ENCODE peak calls at places on chromosomes 6 and 20, in seven cellular contexts. N is iPS-NIHi11, F is ecto neural progenitor cell, L is T-cell, S is hypothalamus, I is upper lobe of right lung, M is activated gamma-delta T cell treated with Interleukin-2 at 50 U/mL for 16 hours. Q is an unnamed sample.
A peak's percentile ranks its signal among the peaks of the same experiment; 100 is the strongest.

GRCh38 chr6:134689177-134689576 is 260.7 kb downstream of the ALDH8A1 start:
- DNase-seq in N (no peak), F (no peak), L (no peak), S (peak; percentile 71), I (no peak), M (no peak), Q (no peak)

GRCh38 chr6:130967502-130968469 is 95.3 kb downstream of the EPB41L2 start:
- DNase-seq in N (no peak), F (no peak), L (no peak), S (no peak), I (no peak), M (no peak), Q (no peak)

GRCh38 chr20:45781391-45781931 is 10.2 kb downstream of the WFDC3 start:
- DNase-seq in N (no peak), F (no peak), L (no peak), S (no peak), I (no peak), M (no peak), Q (no peak)

GRCh38 chr6:18792832-18793231 is 405.7 kb downstream of the RNF144B start:
- DNase-seq in N (no peak), F (no peak), L (no peak), S (no peak), I (no peak), M (no peak), Q (no peak)

GRCh38 chr6:169158182-169158573 is 95.5 kb downstream of the THBS2 start:
- DNase-seq in N (no peak), F (no peak), L (no peak), S (peak; percentile 40), I (peak; percentile 67), M (no peak), Q (no peak)

GRCh38 chr6:42394151-42394550 is 57.6 kb downstream of the TRERF1 start:
- DNase-seq in N (no peak), F (no peak), L (no peak), S (no peak), I (no peak), M (no peak), Q (peak; percentile 36)

GRCh38 chr20:34311118-34312023 is 8.2 kb upstream of the AHCY start:
- DNase-seq in N (peak; percentile 56), F (peak; percentile 83), L (no peak), S (no peak), I (no peak), M (no peak), Q (peak; percentile 84)

GRCh38 chr6:63685453-63686379 is 50.1 kb downstream of the PHF3 start:
- DNase-seq in N (no peak), F (no peak), L (no peak), S (no peak), I (no peak), M (no peak), Q (no peak)

GRCh38 chr20:46307139-46307998 is 929 bp downstream of the CDH22 start:
- DNase-seq in N (peak; percentile 93), F (peak; percentile 83), L (peak; percentile 74), S (peak; percentile 41), I (peak; percentile 82), M (peak; percentile 69), Q (peak; percentile 68)

GRCh38 chr20:48339147-48339985 is 488.4 kb downstream of the PREX1 start:
- DNase-seq in N (no peak), F (no peak), L (no peak), S (no peak), I (no peak), M (no peak), Q (no peak)

GRCh38 chr6:134363323-134364039 is 45.6 kb upstream of the SGK1 start:
- DNase-seq in N (no peak), F (no peak), L (no peak), S (no peak), I (no peak), M (no peak), Q (peak; percentile 63)

GRCh38 chr6:26195924-26196845 is 109.0 kb downstream of the HFE start:
- DNase-seq in N (no peak), F (no peak), L (peak; percentile 23), S (no peak), I (no peak), M (no peak), Q (peak; percentile 68)

GRCh38 chr6:30483677-30484279 is 5.5 kb upstream of the HLA-E start:
- DNase-seq in N (peak; percentile 17), F (no peak), L (no peak), S (no peak), I (no peak), M (peak; percentile 42), Q (peak; percentile 50)

GRCh38 chr6:654136-654535 is 2.8 kb downstream of the HUS1B start:
- DNase-seq in N (no peak), F (no peak), L (no peak), S (no peak), I (no peak), M (no peak), Q (no peak)

GRCh38 chr20:38453941-38454340 is 18.7 kb upstream of the RALGAPB start:
- DNase-seq in N (no peak), F (no peak), L (no peak), S (no peak), I (no peak), M (no peak), Q (no peak)

GRCh38 chr6:85113934-85114582 is 335.8 kb upstream of the NT5E start:
- DNase-seq in N (no peak), F (no peak), L (no peak), S (no peak), I (no peak), M (no peak), Q (no peak)